ENCODE peak calls at places on chromosomes 11 and 22, in six cellular contexts. B is HCT116, Q is neural progenitor cell, K is PC-3, X is GM23338, J is hepatocyte. I is an unnamed sample.
A peak's percentile ranks its signal among the peaks of the same experiment; 100 is the strongest.

GRCh38 chr11:117034901-117035300 is 63.3 kb downstream of the SIK3 start:
- DNase-seq in X (no peak), Q (no peak), K (no peak), B (no peak), J (no peak), I (no peak)

GRCh38 chr11:91433284-91434010 is 791.2 kb upstream of the FAT3 start:
- DNase-seq in Q (no peak), X (no peak), B (no peak), K (no peak), J (no peak), I (no peak)

GRCh38 chr11:128684582-128685382 is 9.1 kb upstream of the FLI1 start:
- DNase-seq in Q (peak; percentile 50), X (peak; percentile 76), K (no peak), J (no peak), B (no peak), I (no peak)

GRCh38 chr11:10454902-10455631 is at the start of gene AMPD3:
- DNase-seq in K (peak; percentile 93), J (peak; percentile 81), Q (peak; percentile 22), X (peak; percentile 24), B (peak; percentile 85), I (peak; percentile 97)

GRCh38 chr11:47466701-47467250 is 17.8 kb upstream of the RAPSN start:
- DNase-seq in X (peak; percentile 41), K (no peak), Q (peak; percentile 41), J (no peak), B (no peak), I (peak; percentile 46)

GRCh38 chr11:30579348-30579747 is 6.8 kb downstream of the MPPED2 start:
- DNase-seq in B (no peak), K (no peak), X (no peak), Q (peak; percentile 40), J (no peak), I (no peak)

GRCh38 chr11:132161538-132161937 is 791.1 kb downstream of the NTM start:
- DNase-seq in K (no peak), B (no peak), J (no peak), Q (no peak), X (no peak), I (no peak)

GRCh38 chr11:92675303-92675702 is 294.1 kb upstream of the MTNR1B start:
- DNase-seq in Q (no peak), J (no peak), X (no peak), B (no peak), K (no peak), I (no peak)

GRCh38 chr11:3163241-3163981 is 1.7 kb downstream of the OSBPL5 start:
- DNase-seq in X (no peak), K (no peak), Q (no peak), B (no peak), J (no peak), I (peak; percentile 28)

GRCh38 chr11:118524757-118525465 is 2.4 kb upstream of the TTC36 start:
- DNase-seq in X (no peak), J (no peak), K (no peak), B (no peak), Q (no peak), I (no peak)

GRCh38 chr11:114362958-114363357 is 37.4 kb downstream of the C11orf71 start:
- DNase-seq in X (peak; percentile 26), Q (no peak), K (no peak), J (no peak), B (no peak), I (no peak)

GRCh38 chr11:108286956-108287355 is 64.1 kb downstream of the ATM start:
- DNase-seq in J (no peak), B (no peak), Q (no peak), X (no peak), K (no peak), I (no peak)

GRCh38 chr22:36069368-36069767 is 40.7 kb upstream of the RBFOX2 start:
- DNase-seq in Q (no peak), B (no peak), K (no peak), X (no peak), J (no peak), I (no peak)

GRCh38 chr11:65225284-65226102 is 36.3 kb upstream of the POLA2 start:
- DNase-seq in J (peak; percentile 78), K (no peak), B (no peak), X (peak; percentile 88), Q (peak; percentile 81), I (peak; percentile 85)

GRCh38 chr22:30575011-30575671 is 676 bp upstream of the GAL3ST1 start:
- DNase-seq in Q (peak; percentile 31), J (peak; percentile 36), X (peak; percentile 57), K (no peak), B (no peak), I (peak; percentile 26)

GRCh38 chr11:22657101-22657694 is 9.2 kb upstream of the GAS2 start:
- DNase-seq in K (no peak), B (no peak), X (peak; percentile 35), Q (no peak), J (no peak), I (no peak)

GRCh38 chr22:47370448-47371262 is 608.2 kb downstream of the TBC1D22A start:
- DNase-seq in J (no peak), K (peak; percentile 7), X (no peak), B (no peak), Q (no peak), I (no peak)

GRCh38 chr11:32149748-32150147 is 58.9 kb downstream of the RCN1 start:
- DNase-seq in X (no peak), B (no peak), K (no peak), Q (no peak), J (no peak), I (no peak)

GRCh38 chr22:35218079-35218478 is 39.2 kb upstream of the HMGXB4 start:
- DNase-seq in K (peak; percentile 5), Q (no peak), J (no peak), X (no peak), B (no peak), I (peak; percentile 9)

GRCh38 chr11:44964526-44965209 is 14.0 kb upstream of the TP53I11 start:
- DNase-seq in J (no peak), B (no peak), X (peak; percentile 67), K (no peak), Q (peak; percentile 72), I (no peak)

GRCh38 chr11:11155962-11156815 is 196.9 kb downstream of the CSNK2A3 start:
- DNase-seq in Q (peak; percentile 56), J (no peak), K (peak; percentile 33), B (peak; percentile 18), X (peak; percentile 79), I (no peak)

GRCh38 chr11:114163830-114164401 is 104.4 kb downstream of the ZBTB16 start:
- DNase-seq in Q (no peak), X (no peak), J (peak; percentile 53), B (no peak), K (no peak), I (no peak)

GRCh38 chr11:69772646-69773045 is 2.5 kb downstream of the FGF4 start:
- DNase-seq in X (no peak), K (no peak), J (no peak), Q (no peak), B (no peak), I (no peak)
- TF ChIP-seq EZH2 in X (no peak), K (no peak), J (no peak), Q (no peak), B (no peak), I (no peak)

GRCh38 chr11:120079750-120080610 is 57.9 kb downstream of the TRIM29 start:
- DNase-seq in B (no peak), J (no peak), Q (no peak), X (peak; percentile 68), K (no peak), I (peak; percentile 39)
- TF ChIP-seq EZH2phosphoT487 in B (no peak), J (no peak), Q (no peak), X (no peak), K (no peak), I (no peak)

GRCh38 chr22:44331881-44332714 is 19.3 kb upstream of the SHISAL1 start:
- DNase-seq in Q (peak; percentile 79), B (no peak), J (peak; percentile 69), K (peak; percentile 11), X (peak; percentile 68), I (peak; percentile 68)
- TF ChIP-seq EZH2 in Q (peak; percentile 60), B (no peak), J (no peak), K (no peak), X (no peak), I (peak; percentile 77)

GRCh38 chr11:104365676-104366075 is 201.7 kb upstream of the PDGFD start:
- DNase-seq in K (no peak), B (no peak), J (no peak), Q (no peak), X (no peak), I (no peak)

GRCh38 chr11:104372111-104372510 is 208.2 kb upstream of the PDGFD start:
- DNase-seq in Q (no peak), K (no peak), B (no peak), X (no peak), J (no peak), I (no peak)

GRCh38 chr11:104366321-104366734 is 202.4 kb upstream of the PDGFD start:
- DNase-seq in J (no peak), X (no peak), Q (no peak), B (no peak), K (no peak), I (no peak)

GRCh38 chr11:104370478-104370877 is 206.5 kb upstream of the PDGFD start:
- DNase-seq in B (no peak), Q (no peak), K (no peak), X (no peak), J (no peak), I (no peak)
- TF ChIP-seq EZH2phosphoT487 in B (no peak), Q (no peak), K (no peak), X (no peak), J (no peak), I (no peak)

DNA sequence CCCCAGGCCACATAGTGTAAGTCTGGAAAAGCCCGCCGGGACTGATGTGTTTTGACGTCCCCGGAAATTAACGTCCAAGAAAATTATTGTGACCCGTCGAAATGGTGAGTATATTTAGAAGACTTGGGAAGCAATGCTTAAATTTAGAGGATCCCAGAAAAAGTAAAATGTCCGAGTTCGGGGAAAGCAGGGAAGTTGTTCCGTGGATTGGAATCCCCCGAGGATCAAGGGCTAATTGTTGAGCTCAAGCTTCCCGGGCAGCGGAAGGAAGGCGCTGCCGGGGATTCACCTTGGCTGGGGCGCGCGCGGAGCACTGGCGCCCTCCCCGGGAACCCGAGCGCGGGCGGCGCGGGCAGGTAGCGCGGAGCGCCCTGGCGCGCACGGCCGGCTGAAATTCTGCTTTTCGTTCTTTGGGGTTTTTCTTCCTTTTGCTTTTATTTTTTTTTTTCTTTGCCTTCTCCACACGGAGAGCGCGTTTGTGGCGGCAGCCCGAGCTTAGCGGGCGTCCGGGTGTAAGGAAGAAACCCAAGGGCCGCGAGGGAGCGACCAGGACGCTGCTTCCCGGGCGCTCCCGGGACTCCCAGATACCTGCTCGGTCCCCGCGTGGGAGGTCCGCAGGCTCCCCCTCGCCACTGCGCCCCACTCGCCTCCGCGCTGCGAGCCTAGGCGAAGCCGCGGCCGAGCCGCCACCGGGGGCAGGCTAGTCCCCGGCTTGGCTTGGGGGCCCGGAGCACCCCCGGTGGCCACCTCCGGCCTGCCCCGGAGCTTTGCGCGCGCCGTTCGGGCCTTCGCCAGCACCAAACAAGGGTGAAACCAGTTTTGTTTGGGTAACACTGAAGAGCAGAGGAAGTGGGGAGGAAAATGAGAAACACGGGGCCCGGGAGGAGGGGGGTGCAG is 4.7 kb upstream of the IGF2 start:
- DNase-seq in Q (peak; percentile 69), J (peak; percentile 60), X (peak; percentile 35), K (peak; percentile 21), B (no peak), I (no peak)
- TF ChIP-seq EZH2 in Q (peak; percentile 100), J (no peak), X (peak; percentile 99), K (no peak), B (no peak), I (peak; percentile 95)